ENCODE peak calls at places on chromosomes 13 and 19, in nine cellular contexts. Z is cardiac muscle cell; R is fibroblast of lung; B is CD4-positive, alpha-beta T cell; T is adrenal gland; N is heart left ventricle; G is upper lobe of right lung; E is ascending aorta; Q is dorsolateral prefrontal cortex. D is an unnamed sample.

GRCh38 chr13:78478183-78478582 is 125.2 kb downstream of the POU4F1 start:
- DNase-seq in B (no peak), N (no peak), E (no peak), G (no peak), R (no peak), Q (no peak), Z (no peak), T (no peak), D (no peak)

GRCh38 chr19:52778811-52779210 is 7.8 kb downstream of the ZNF600 start:
- DNase-seq in Z (no peak), T (no peak), R (no peak), Q (no peak), G (no peak), E (no peak), N (no peak), B (no peak), D (peak)

GRCh38 chr13:19720039-19720438 is 62.7 kb downstream of the PSPC1 start:
- DNase-seq in G (no peak), Z (no peak), B (no peak), R (no peak), E (no peak), Q (no peak), N (no peak), T (no peak), D (no peak)

GRCh38 chr19:1469200-1469935 is 9.6 kb downstream of the C19orf25 start:
- DNase-seq in T (no peak), N (peak), B (peak), G (no peak), E (no peak), Z (peak), Q (no peak), R (no peak), D (peak)

GRCh38 chr13:52359534-52359933 is 46.4 kb downstream of the THSD1 start:
- DNase-seq in Z (no peak), E (no peak), R (peak), N (no peak), Q (no peak), G (no peak), T (no peak), B (no peak), D (peak)

GRCh38 chr13:32881074-32881791 is 135.0 kb upstream of the KL start:
- DNase-seq in B (no peak), Q (no peak), N (no peak), T (no peak), G (no peak), E (no peak), R (peak), Z (no peak), D (peak)

GRCh38 chr19:53977991-53978731 is 13.3 kb upstream of the CACNG6 start:
- DNase-seq in R (peak), Z (peak), T (peak), G (no peak), Q (peak), E (no peak), B (no peak), N (peak), D (peak)

GRCh38 chr13:57044910-57045309 is 95.8 kb upstream of the PRR20A start:
- DNase-seq in B (no peak), G (no peak), T (no peak), Z (no peak), E (no peak), R (no peak), N (no peak), Q (no peak), D (no peak)

GRCh38 chr13:113209336-113209879 is at the start of gene CUL4A:
- DNase-seq in N (peak), Q (peak), E (no peak), Z (peak), T (peak), G (peak), R (peak), B (peak), D (peak)

GRCh38 chr19:13849991-13850909 is 26.7 kb upstream of the NANOS3 start:
- DNase-seq in B (peak), E (no peak), Q (peak), Z (peak), N (peak), R (peak), T (peak), G (peak), D (peak)

GRCh38 chr19:7961930-7962626 is 18.6 kb upstream of the TIMM44 start:
- DNase-seq in Z (no peak), N (no peak), Q (no peak), E (no peak), B (no peak), R (no peak), T (no peak), G (no peak), D (no peak)

GRCh38 chr19:40217027-40217810 is 965 bp downstream of the TTC9B start:
- DNase-seq in B (no peak), T (no peak), R (no peak), G (peak), Q (no peak), E (no peak), Z (peak), N (no peak), D (peak)

GRCh38 chr19:53549354-53549753 is 11.4 kb downstream of the ZNF331 start:
- DNase-seq in G (no peak), Q (no peak), T (no peak), E (no peak), N (no peak), R (peak), B (no peak), Z (no peak), D (peak)

GRCh38 chr19:4575267-4575793 is 15.8 kb upstream of the SEMA6B start:
- DNase-seq in T (peak), Q (no peak), R (peak), G (no peak), B (no peak), N (peak), E (no peak), Z (peak), D (peak)

GRCh38 chr19:1081301-1082164 is 13.6 kb downstream of the POLR2E start:
- DNase-seq in Q (no peak), Z (no peak), B (no peak), G (peak), E (no peak), N (no peak), R (no peak), T (no peak), D (no peak)

GRCh38 chr19:46892252-46893179 is 31.7 kb downstream of the ARHGAP35 start:
- DNase-seq in E (no peak), R (no peak), G (no peak), Q (no peak), Z (no peak), N (no peak), B (no peak), T (no peak), D (no peak)

GRCh38 chr19:4061178-4061682 is 5.5 kb downstream of the ZBTB7A start:
- DNase-seq in B (peak), G (peak), E (peak), Z (no peak), R (no peak), Q (no peak), T (peak), N (peak), D (peak)

GRCh38 chr13:112743451-112744305 is 53.8 kb downstream of the ATP11A start:
- DNase-seq in Z (peak), T (no peak), E (no peak), G (peak), B (no peak), R (no peak), N (no peak), Q (no peak), D (no peak)

GRCh38 chr19:19900124-19900523 is 622 bp upstream of the ZNF93 start:
- DNase-seq in N (no peak), Q (no peak), R (peak), B (no peak), E (no peak), Z (peak), G (no peak), T (no peak), D (peak)

GRCh38 chr13:98285852-98286594 is 109.0 kb upstream of the RNF113B start:
- DNase-seq in Q (no peak), Z (no peak), B (no peak), T (no peak), N (no peak), G (no peak), R (no peak), E (no peak), D (no peak)

GRCh38 chr13:107251321-107251720 is 683.4 kb upstream of the ARGLU1 start:
- DNase-seq in N (no peak), R (peak), T (no peak), E (no peak), Z (no peak), Q (no peak), G (no peak), B (no peak), D (no peak)

GRCh38 chr13:49246850-49247721 is 639 bp upstream of the CDADC1 start:
- DNase-seq in T (no peak), B (no peak), Q (no peak), N (no peak), R (no peak), Z (no peak), G (no peak), E (no peak), D (no peak)

GRCh38 chr13:51848674-51849073 is 3.7 kb upstream of the TMEM272 start:
- DNase-seq in B (no peak), R (peak), T (no peak), G (no peak), Q (no peak), Z (no peak), N (no peak), E (no peak), D (peak)

GRCh38 chr19:7159105-7159933 is 89.8 kb downstream of the ZNF557 start:
- DNase-seq in G (no peak), Z (peak), T (peak), B (no peak), N (peak), E (peak), Q (peak), R (peak), D (peak)

GRCh38 chr13:42049454-42049780 is 969 bp downstream of the DGKH start:
- DNase-seq in T (no peak), G (no peak), R (no peak), Q (no peak), Z (no peak), E (no peak), N (no peak), B (no peak), D (no peak)

GRCh38 chr19:22088541-22089144 is 36.4 kb downstream of the ZNF257 start:
- DNase-seq in R (no peak), G (no peak), Q (no peak), Z (no peak), T (no peak), B (no peak), E (no peak), N (no peak), D (no peak)

GRCh38 chr13:111404746-111405145 is 84.3 kb downstream of the TEX29 start:
- DNase-seq in R (no peak), N (no peak), Z (no peak), B (no peak), G (peak), Q (no peak), T (no peak), E (no peak), D (no peak)

GRCh38 chr19:15246198-15246481 is 13.9 kb upstream of the EPHX3 start:
- DNase-seq in Z (no peak), G (no peak), N (no peak), Q (no peak), E (no peak), B (no peak), R (no peak), T (no peak), D (no peak)
- H3K27ac ChIP-seq in Z (peak), G (no peak), N (peak), Q (no peak), E (peak), B (no peak), R (no peak), T (no peak), D (no peak)

GRCh38 chr13:27493981-27494380 is 43.6 kb upstream of the MTIF3 start:
- DNase-seq in N (no peak), G (no peak), Q (no peak), R (no peak), B (no peak), E (no peak), T (no peak), Z (no peak), D (peak)
- H3K27ac ChIP-seq in N (no peak), G (no peak), Q (no peak), R (no peak), B (no peak), E (no peak), T (no peak), Z (no peak), D (no peak)

GRCh38 chr19:29832801-29833200 is 21.0 kb downstream of the CCNE1 start:
- DNase-seq in N (no peak), G (peak), B (no peak), Z (no peak), E (no peak), R (no peak), T (no peak), Q (no peak), D (no peak)

GRCh38 chr19:29833614-29834261 is 21.9 kb downstream of the CCNE1 start:
- DNase-seq in G (peak), R (no peak), Q (no peak), E (no peak), T (no peak), B (no peak), Z (no peak), N (no peak), D (no peak)

GRCh38 chr19:29831686-29832085 is 19.9 kb downstream of the CCNE1 start:
- DNase-seq in R (no peak), N (no peak), B (no peak), T (no peak), G (no peak), Z (no peak), Q (no peak), E (no peak), D (no peak)

GRCh38 chr19:29834991-29835390 is 23.2 kb downstream of the CCNE1 start:
- DNase-seq in E (no peak), B (no peak), G (peak), Q (no peak), Z (no peak), R (no peak), N (no peak), T (no peak), D (no peak)

GRCh38 chr19:29831041-29831548 is 19.3 kb downstream of the CCNE1 start:
- DNase-seq in R (no peak), N (no peak), G (peak), T (no peak), B (peak), E (no peak), Q (no peak), Z (no peak), D (peak)
- H3K27ac ChIP-seq in R (no peak), N (no peak), G (no peak), T (no peak), B (peak), E (no peak), Q (no peak), Z (no peak), D (no peak)

GRCh38 chr19:18850560-18851375 is 19.0 kb downstream of the UPF1 start:
- DNase-seq in Z (no peak), Q (no peak), R (no peak), T (peak), E (no peak), G (peak), B (no peak), N (no peak), D (no peak)

GRCh38 chr19:18849838-18850400 is 18.2 kb downstream of the UPF1 start:
- DNase-seq in T (no peak), R (no peak), Q (no peak), N (no peak), E (no peak), Z (no peak), G (no peak), B (no peak), D (no peak)

GRCh38 chr19:18846862-18847515 is 15.2 kb downstream of the UPF1 start:
- DNase-seq in Q (peak), E (no peak), N (peak), Z (peak), T (peak), R (peak), G (peak), B (peak), D (peak)

GRCh38 chr19:18847516-18848463 is 16.0 kb downstream of the UPF1 start:
- DNase-seq in R (no peak), Q (no peak), B (no peak), Z (no peak), N (no peak), T (no peak), G (no peak), E (no peak), D (peak)

GRCh38 chr19:18848860-18849661 is 17.3 kb downstream of the UPF1 start:
- DNase-seq in N (peak), E (peak), R (no peak), Q (peak), T (peak), Z (no peak), G (peak), B (no peak), D (peak)
- H3K27ac ChIP-seq in N (peak), E (peak), R (peak), Q (peak), T (peak), Z (peak), G (peak), B (no peak), D (peak)

GRCh38 chr19:35903550-35904179 is 1.3 kb downstream of the HCST start:
- DNase-seq in G (peak), B (peak), Z (peak), T (peak), Q (peak), R (peak), E (peak), N (peak), D (peak)

GRCh38 chr19:35901055-35901644 is 810 bp upstream of the NFKBID start:
- DNase-seq in R (peak), Q (no peak), T (no peak), E (no peak), Z (no peak), G (no peak), B (no peak), N (no peak), D (peak)

GRCh38 chr19:35899547-35900214 is 659 bp downstream of the NFKBID start:
- DNase-seq in Z (peak), Q (peak), E (no peak), N (peak), R (peak), G (peak), B (peak), T (peak), D (peak)

GRCh38 chr19:35902870-35903475 is 644 bp downstream of the HCST start:
- DNase-seq in B (no peak), Z (no peak), G (no peak), N (no peak), T (no peak), R (no peak), Q (no peak), E (no peak), D (no peak)

GRCh38 chr19:35901854-35902661 is at the start of gene HCST:
- DNase-seq in B (peak), T (no peak), Q (no peak), Z (no peak), E (no peak), G (no peak), R (peak), N (no peak), D (peak)
- H3K27ac ChIP-seq in B (peak), T (peak), Q (no peak), Z (no peak), E (peak), G (peak), R (peak), N (peak), D (peak)

DNA sequence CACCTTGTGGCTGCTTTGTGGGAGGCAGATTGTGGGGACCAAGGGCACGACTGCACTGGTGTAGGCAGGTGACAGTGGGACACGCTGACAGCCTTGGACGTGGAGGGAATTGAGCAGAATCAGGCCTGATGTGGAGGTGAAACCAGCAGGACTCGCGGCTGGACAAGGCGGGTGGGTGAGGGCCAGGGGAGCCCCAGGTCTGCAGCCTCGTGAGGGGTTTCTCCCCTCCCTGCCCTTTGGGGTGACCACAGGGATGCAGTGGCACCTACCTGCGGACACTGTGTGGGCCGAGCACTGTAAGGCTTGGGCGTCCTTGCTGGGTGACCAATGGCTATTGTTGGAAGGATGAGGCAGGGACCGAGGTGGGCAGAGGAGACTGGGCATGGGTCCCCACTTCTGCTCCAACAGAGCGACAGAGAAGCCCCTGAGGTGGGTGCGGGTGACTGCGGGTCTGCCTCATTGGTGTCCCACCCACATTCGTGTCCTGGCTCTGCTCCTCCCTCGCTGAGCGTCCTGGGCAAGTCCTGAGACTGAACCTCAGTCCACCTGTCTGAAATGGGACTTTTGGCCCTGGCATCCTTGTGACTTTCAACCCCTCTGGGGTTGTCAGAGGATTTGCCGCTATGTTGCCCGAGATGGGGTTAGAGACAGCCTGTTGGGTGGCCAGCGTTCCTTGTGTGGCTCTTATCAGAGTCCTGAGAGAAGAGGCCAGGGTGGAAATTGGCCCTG is 30.5 kb downstream of the DNM2 start:
- DNase-seq in Z (no peak), G (no peak), B (no peak), T (no peak), Q (no peak), R (no peak), N (no peak), E (no peak), D (no peak)
- H3K27ac ChIP-seq in Z (peak), G (peak), B (peak), T (no peak), Q (peak), R (peak), N (peak), E (peak), D (no peak)

GRCh38 chr13:27601208-27601607 is 19.1 kb downstream of the LNX2 start:
- DNase-seq in N (no peak), B (no peak), R (no peak), G (no peak), Z (no peak), E (no peak), T (no peak), Q (no peak), D (no peak)

GRCh38 chr13:27605610-27606200 is 14.6 kb downstream of the LNX2 start:
- DNase-seq in Z (no peak), G (no peak), E (no peak), Q (no peak), B (no peak), R (peak), N (no peak), T (no peak), D (no peak)

GRCh38 chr13:27605099-27605498 is 15.2 kb downstream of the LNX2 start:
- DNase-seq in B (no peak), N (no peak), T (no peak), Q (no peak), G (no peak), R (no peak), Z (no peak), E (no peak), D (no peak)

GRCh38 chr13:27601771-27602170 is 18.6 kb downstream of the LNX2 start:
- DNase-seq in E (no peak), R (no peak), N (no peak), Z (no peak), Q (no peak), B (no peak), G (no peak), T (no peak), D (no peak)

DNA sequence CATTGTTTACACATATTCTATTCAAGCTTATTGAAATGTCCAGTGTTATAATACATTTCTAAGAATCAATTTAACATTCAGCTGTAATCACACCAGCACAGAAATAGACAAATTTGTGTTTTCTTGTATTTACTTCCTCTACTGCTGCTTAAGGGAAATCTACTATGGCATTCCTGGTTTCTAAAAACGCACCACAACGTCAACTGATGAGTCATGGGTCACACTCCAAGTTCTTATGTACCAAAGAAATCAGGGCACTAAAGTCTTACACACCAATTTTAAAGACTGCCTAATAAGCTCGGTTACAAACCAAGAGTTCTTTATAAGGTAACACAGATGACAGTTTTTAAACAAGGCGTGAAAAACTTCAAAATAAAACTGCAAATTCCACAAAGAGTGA is 13.2 kb downstream of the LNX2 start:
- DNase-seq in Q (no peak), R (peak), T (peak), B (no peak), G (no peak), E (no peak), N (no peak), Z (peak), D (peak)
- H3K27ac ChIP-seq in Q (no peak), R (no peak), T (peak), B (no peak), G (no peak), E (no peak), N (peak), Z (no peak), D (no peak)